ENCODE peak calls at places on chromosomes 1 and 21, in four cellular contexts. G is PC-3, I is neural progenitor cell, V is colonic mucosa. C is an unnamed sample. For H3K4me1, the result is how much of the 10 kb centered on the place peaks cover.

GRCh38 chr1:74502432-74502831 is 10.0 kb downstream of the LRRC53 start:
- DNase-seq in G (peak), I (peak), V (no peak), C (peak)

GRCh38 chr1:86277909-86278308 is 118.2 kb downstream of the ODF2L start:
- DNase-seq in G (no peak), I (peak), V (no peak), C (no peak)

GRCh38 chr1:11800756-11801433 is 4.9 kb downstream of the MTHFR start:
- DNase-seq in G (no peak), I (no peak), V (no peak), C (no peak)

GRCh38 chr21:44999972-45000636 is 60.3 kb downstream of the SLX9 start:
- DNase-seq in G (no peak), I (no peak), V (no peak), C (no peak)

GRCh38 chr1:175373786-175374623 is 181.4 kb upstream of the KIAA0040 start:
- DNase-seq in G (peak), I (peak), V (peak), C (peak)

GRCh38 chr1:94144836-94145235 is 23.9 kb upstream of the ABCA4 start:
- DNase-seq in G (no peak), I (no peak), V (no peak), C (no peak)

GRCh38 chr1:209815931-209816338 is 10.0 kb upstream of the IRF6 start:
- DNase-seq in G (no peak), I (no peak), V (no peak), C (no peak)

GRCh38 chr1:10106756-10107479 is 74.2 kb downstream of the UBE4B start:
- DNase-seq in G (no peak), I (no peak), V (no peak), C (no peak)

GRCh38 chr1:23376890-23377811 is 7.5 kb upstream of the ZNF436 start:
- DNase-seq in G (peak), I (peak), V (no peak), C (peak)

GRCh38 chr1:15501208-15502032 is 22.6 kb downstream of the CASP9 start:
- DNase-seq in G (peak), I (peak), V (peak), C (peak)

GRCh38 chr1:187928288-187928687 is 1099.5 kb downstream of the PLA2G4A start:
- DNase-seq in G (peak), I (peak), V (no peak), C (peak)

GRCh38 chr1:77060000-77060399 is 159.2 kb downstream of the PIGK start:
- DNase-seq in G (peak), I (peak), V (no peak), C (no peak)

GRCh38 chr1:3359346-3360157 is 94.9 kb upstream of the ARHGEF16 start:
- DNase-seq in G (peak), I (no peak), V (peak), C (no peak)

GRCh38 chr1:107782192-107782845 is 182.7 kb downstream of the VAV3 start:
- DNase-seq in G (peak), I (peak), V (peak), C (peak)

GRCh38 chr1:178532392-178532791 is 19.5 kb downstream of the TEX35 start:
- DNase-seq in G (peak), I (peak), V (peak), C (peak)

GRCh38 chr1:95041491-95042165 is 31.1 kb downstream of the ALG14 start:
- DNase-seq in G (peak), I (peak), V (peak), C (peak)

GRCh38 chr1:53326598-53327182 is 1.2 kb downstream of the LRP8 start:
- DNase-seq in G (peak), I (peak), V (peak), C (no peak)

GRCh38 chr1:104082221-104082620 is 332.5 kb downstream of the AMY1C start:
- DNase-seq in G (no peak), I (no peak), V (no peak), C (no peak)

GRCh38 chr21:45290948-45291612 is 3.4 kb upstream of the POFUT2 start:
- DNase-seq in G (peak), I (no peak), V (peak), C (peak)

GRCh38 chr1:46807046-46807972 is 8.5 kb downstream of the CYP4B1 start:
- DNase-seq in G (no peak), I (no peak), V (no peak), C (no peak)
- TF ChIP-seq CTCF in G (no peak), I (no peak), V (no peak), C (no peak)

GRCh38 chr1:63621075-63621474 is 27.9 kb downstream of the PGM1 start:
- DNase-seq in G (no peak), I (no peak), V (no peak), C (no peak)

GRCh38 chr1:63621698-63622097 is 28.5 kb downstream of the PGM1 start:
- DNase-seq in G (no peak), I (no peak), V (no peak), C (peak)

GRCh38 chr1:63618001-63618400 is 24.8 kb downstream of the PGM1 start:
- DNase-seq in G (no peak), I (no peak), V (no peak), C (peak)

GRCh38 chr1:63617450-63617849 is 24.2 kb downstream of the PGM1 start:
- DNase-seq in G (no peak), I (no peak), V (no peak), C (no peak)

GRCh38 chr1:63619558-63619957 is 26.3 kb downstream of the PGM1 start:
- DNase-seq in G (no peak), I (no peak), V (no peak), C (no peak)
- H3K4me1 ChIP-seq in G (under half), I (under half), V (under half), C (under half)

DNA sequence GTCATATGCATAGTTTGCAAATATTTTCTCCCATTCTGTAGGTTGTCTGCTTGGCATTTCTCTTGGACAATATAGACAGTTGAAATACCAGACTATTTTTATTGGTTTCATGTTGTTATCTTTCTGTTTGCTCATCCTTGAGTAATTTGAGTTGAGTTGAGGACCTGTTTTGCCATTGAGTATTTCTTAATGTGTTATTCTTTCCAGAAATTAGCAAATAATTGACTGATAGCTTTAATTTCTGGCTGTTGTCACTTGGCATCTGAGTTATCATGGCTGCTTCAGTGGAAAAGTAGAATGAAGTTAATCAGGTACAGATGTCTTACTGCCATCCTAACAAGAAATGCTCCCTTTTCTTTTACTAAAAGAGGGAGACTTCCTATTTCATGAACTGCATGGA is 264.8 kb upstream of the DUSP10 start:
- DNase-seq in G (no peak), I (no peak), V (no peak), C (no peak)
- H3K9ac ChIP-seq in G (no peak), I (no peak), V (no peak), C (no peak)

GRCh38 chr1:18955442-18956188 is 861 bp downstream of the IFFO2 start:
- DNase-seq in G (peak), I (peak), V (peak), C (no peak)
- TF ChIP-seq CTCF in G (no peak), I (no peak), V (no peak), C (no peak)

GRCh38 chr1:205602118-205602517 is 29.7 kb downstream of the ELK4 start:
- DNase-seq in G (no peak), I (no peak), V (no peak), C (no peak)

GRCh38 chr1:205601209-205601608 is 30.6 kb downstream of the ELK4 start:
- DNase-seq in G (no peak), I (no peak), V (no peak), C (no peak)

GRCh38 chr1:205599667-205600042 is 32.2 kb downstream of the ELK4 start:
- DNase-seq in G (no peak), I (no peak), V (no peak), C (no peak)

GRCh38 chr1:205598841-205599666 is 32.8 kb downstream of the ELK4 start:
- DNase-seq in G (no peak), I (no peak), V (peak), C (peak)

GRCh38 chr1:205600085-205600484 is 31.7 kb downstream of the ELK4 start:
- DNase-seq in G (peak), I (no peak), V (no peak), C (peak)
- H3K4me1 ChIP-seq in G (under half), I (under half), V (under half), C (under half)

GRCh38 chr1:29258974-29259801 is 22.9 kb downstream of the PTPRU start:
- DNase-seq in G (no peak), I (peak), V (no peak), C (no peak)
- H3K9ac ChIP-seq in G (no peak), I (no peak), V (peak), C (peak)

DNA sequence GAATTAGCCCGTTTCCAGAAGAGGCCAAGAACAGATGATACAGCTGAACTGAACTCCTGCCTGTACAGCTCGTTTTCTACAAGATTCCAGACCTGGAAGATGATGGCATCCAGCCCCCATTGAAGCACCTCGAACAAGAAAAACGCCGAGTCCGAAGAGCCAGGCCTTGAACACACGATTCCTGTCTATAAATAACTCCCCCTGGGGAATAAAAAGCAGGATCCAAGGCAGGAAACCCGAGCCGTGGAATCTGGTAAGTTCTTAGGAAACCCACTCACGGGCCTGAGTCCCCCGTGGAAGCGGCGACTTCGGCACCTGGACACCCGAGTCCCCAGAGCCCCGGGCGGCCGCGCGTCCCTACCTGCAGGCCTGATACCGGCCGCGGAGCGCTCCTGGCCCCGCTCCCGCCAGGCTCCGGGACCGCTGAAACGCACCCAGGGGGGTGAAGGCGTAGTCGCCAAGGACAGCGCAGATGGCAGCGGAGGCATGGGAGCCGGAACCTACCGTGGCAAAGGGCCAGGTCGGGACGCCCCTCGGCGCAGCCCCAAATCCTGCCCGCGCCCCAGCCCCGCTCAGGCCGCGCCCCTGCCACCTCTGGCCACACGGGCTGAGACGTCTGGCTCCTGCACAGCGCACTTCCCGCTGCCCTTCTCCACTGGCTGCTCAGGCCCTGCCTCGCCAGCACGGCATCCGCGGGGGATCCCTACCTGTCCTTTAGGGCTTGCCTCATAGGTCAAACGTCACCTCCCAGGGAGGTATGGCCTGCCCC is 14.0 kb upstream of the HLCS start:
- DNase-seq in G (peak), I (peak), V (peak), C (peak)
- TF ChIP-seq CTCF in G (no peak), I (peak), V (no peak), C (no peak)

DNA sequence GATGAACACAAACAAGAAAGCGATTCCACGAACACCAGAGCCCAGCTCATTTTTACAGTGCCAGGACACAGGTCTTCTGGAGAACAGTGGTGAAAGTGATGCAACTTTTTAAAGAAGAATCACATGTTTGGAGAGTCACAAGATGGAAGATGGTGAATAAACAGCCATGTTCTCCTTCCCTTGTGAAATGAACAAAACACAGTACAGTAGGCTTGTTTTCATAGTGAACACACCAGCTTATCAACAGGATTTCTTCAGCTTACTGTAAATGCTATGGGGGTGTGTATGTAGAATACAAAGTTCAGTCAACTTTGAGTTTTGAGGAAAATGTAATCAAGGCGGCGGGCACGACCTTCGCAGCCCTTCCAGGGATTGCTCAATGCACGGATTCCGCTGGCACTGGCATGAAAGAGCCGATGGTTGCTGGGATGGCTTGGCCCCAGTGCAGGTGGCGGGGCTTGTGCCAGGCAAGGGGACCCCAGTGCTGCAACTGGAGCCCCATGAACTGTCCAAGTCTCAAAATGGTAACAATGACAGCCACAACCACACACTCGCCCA is 9.7 kb downstream of the TMPRSS3 start:
- DNase-seq in G (no peak), I (no peak), V (peak), C (no peak)
- H3K4me1 ChIP-seq in G (under half), I (under half), V (under half), C (under half)